ENCODE peak calls at places on chromosomes 6 and 20, in six cellular contexts. C is fibroblast of mammary gland; G is T-helper 2 cell treated with Interferon-gamma antibody and Interleukin-4, amounts not matched to agents 5 μg/mL and 100 μg/mL, for 36 hours; Y is ureter; Z is fibroblast of the aortic adventitia; M is AG09319. N is an unnamed sample.

GRCh38 chr6:3176562-3177355 is 19.4 kb upstream of the TUBB2A start:
- DNase-seq in C (peak; percentile 95), G (peak; percentile 37), Y (no peak), Z (peak; percentile 86), M (no peak), N (no peak)

GRCh38 chr6:69584913-69585729 is 211.7 kb downstream of the LMBRD1 start:
- DNase-seq in C (no peak), G (no peak), Y (no peak), Z (no peak), M (no peak), N (peak; percentile 8)

GRCh38 chr20:59055302-59055701 is 12.7 kb upstream of the PRELID3B start:
- DNase-seq in C (peak; percentile 40), G (no peak), Y (no peak), Z (peak; percentile 46), M (no peak), N (no peak)

GRCh38 chr6:117552618-117553017 is 49.7 kb downstream of the GOPC start:
- DNase-seq in C (no peak), G (no peak), Y (no peak), Z (peak; percentile 29), M (no peak), N (no peak)

GRCh38 chr6:113782641-113783040 is 74.5 kb upstream of the MARCKS start:
- DNase-seq in C (peak; percentile 4), G (no peak), Y (no peak), Z (no peak), M (no peak), N (no peak)

GRCh38 chr6:158907931-158908330 is 88.8 kb upstream of the EZR start:
- DNase-seq in C (no peak), G (no peak), Y (peak; percentile 47), Z (no peak), M (no peak), N (no peak)

GRCh38 chr6:50722829-50723562 is 9.7 kb downstream of the TFAP2D start:
- DNase-seq in C (no peak), G (no peak), Y (no peak), Z (no peak), M (no peak), N (no peak)

GRCh38 chr20:22312744-22313346 is 271.5 kb downstream of the FOXA2 start:
- DNase-seq in C (peak; percentile 49), G (no peak), Y (no peak), Z (peak; percentile 61), M (no peak), N (no peak)

GRCh38 chr20:3000852-3001523 is 42.4 kb upstream of the GNRH2 start:
- DNase-seq in C (peak; percentile 80), G (no peak), Y (no peak), Z (peak; percentile 85), M (peak; percentile 25), N (no peak)

GRCh38 chr20:57866250-57867106 is 156.7 kb upstream of the PMEPA1 start:
- DNase-seq in C (no peak), G (no peak), Y (no peak), Z (no peak), M (no peak), N (no peak)

GRCh38 chr6:160882019-160882418 is 109.5 kb upstream of the MAP3K4 start:
- DNase-seq in C (no peak), G (no peak), Y (no peak), Z (no peak), M (no peak), N (no peak)

GRCh38 chr6:114355300-114355699 is 12.5 kb upstream of the HS3ST5 start:
- DNase-seq in C (no peak), G (no peak), Y (no peak), Z (no peak), M (no peak), N (no peak)

GRCh38 chr20:63248835-63249591 is 5.2 kb downstream of the NKAIN4 start:
- DNase-seq in C (no peak), G (no peak), Y (no peak), Z (no peak), M (no peak), N (no peak)

GRCh38 chr20:62069741-62070216 is 4.1 kb upstream of the TAF4 start:
- DNase-seq in C (peak; percentile 89), G (no peak), Y (no peak), Z (peak; percentile 37), M (no peak), N (peak; percentile 47)

GRCh38 chr20:3739054-3739925 is 6.8 kb downstream of the HSPA12B start:
- DNase-seq in C (no peak), G (no peak), Y (no peak), Z (no peak), M (no peak), N (no peak)

GRCh38 chr6:118843685-118844390 is 50.1 kb upstream of the ASF1A start:
- DNase-seq in C (peak; percentile 7), G (peak; percentile 53), Y (no peak), Z (peak; percentile 69), M (no peak), N (no peak)

N was measured in BJ.